ENCODE peak calls at places on chromosome 12, in seven cellular contexts. M is lung; B is CD8-positive, alpha-beta memory T cell; X is DND-41; L is CD4-positive, CD25-positive, alpha-beta regulatory T cell; D is aorta; U is lower lobe of right lung. W is an unnamed sample.

GRCh38 chr12:113049976-113050742 is 6.4 kb upstream of the DTX1 start:
- DNase-seq in M (no peak), B (no peak), X (no peak), L (no peak), D (no peak), U (no peak), W (no peak)

GRCh38 chr12:117309276-117309885 is 52.0 kb downstream of the NOS1 start:
- DNase-seq in M (no peak), B (no peak), X (no peak), L (no peak), D (no peak), U (no peak), W (no peak)

GRCh38 chr12:69410571-69410970 is 51.0 kb downstream of the YEATS4 start:
- DNase-seq in M (no peak), B (no peak), X (no peak), L (no peak), D (no peak), U (no peak), W (no peak)

GRCh38 chr12:115570271-115570777 is 707.2 kb downstream of the MED13L start:
- DNase-seq in M (no peak), B (no peak), X (no peak), L (no peak), D (no peak), U (no peak), W (no peak)

GRCh38 chr12:3700861-3701260 is 52.0 kb downstream of the CRACR2A start:
- DNase-seq in M (no peak), B (no peak), X (no peak), L (no peak), D (no peak), U (no peak), W (no peak)

GRCh38 chr12:66011731-66012130 is 118.8 kb downstream of the LLPH start:
- DNase-seq in M (no peak), B (no peak), X (no peak), L (no peak), D (no peak), U (no peak), W (no peak)

GRCh38 chr12:66399626-66399931 is 97.3 kb downstream of the HELB start:
- DNase-seq in M (no peak), B (no peak), X (no peak), L (no peak), D (no peak), U (no peak), W (no peak)

GRCh38 chr12:117035287-117035686 is 63.9 kb downstream of the TESC start:
- DNase-seq in M (no peak), B (no peak), X (no peak), L (no peak), D (peak; percentile 34), U (no peak), W (no peak)

GRCh38 chr12:29415111-29415510 is 34.1 kb upstream of the ERGIC2 start:
- DNase-seq in M (no peak), B (no peak), X (no peak), L (no peak), D (no peak), U (no peak), W (no peak)

GRCh38 chr12:57476162-57476992 is 3.3 kb downstream of the ARHGAP9 start:
- DNase-seq in M (no peak), B (peak; percentile 72), X (peak; percentile 38), L (peak; percentile 38), D (peak; percentile 81), U (peak; percentile 77), W (peak; percentile 41)

GRCh38 chr12:121494093-121494787 is 86.6 kb downstream of the KDM2B start:
- DNase-seq in M (peak; percentile 38), B (peak; percentile 26), X (peak; percentile 63), L (peak; percentile 37), D (peak; percentile 84), U (no peak), W (peak; percentile 46)

GRCh38 chr12:120230326-120230973 is 29.5 kb upstream of the RPLP0 start:
- DNase-seq in M (peak; percentile 56), B (no peak), X (no peak), L (no peak), D (no peak), U (peak; percentile 52), W (peak; percentile 51)

GRCh38 chr12:38697290-38697689 is 208.1 kb downstream of the CPNE8 start:
- DNase-seq in M (no peak), B (no peak), X (no peak), L (no peak), D (no peak), U (no peak), W (no peak)

GRCh38 chr12:27822076-27822712 is 42.2 kb upstream of the MANSC4 start:
- DNase-seq in M (no peak), B (peak; percentile 66), X (no peak), L (peak; percentile 40), D (no peak), U (no peak), W (no peak)

GRCh38 chr12:104643921-104644669 is 187.3 kb downstream of the CHST11 start:
- DNase-seq in M (no peak), B (no peak), X (peak; percentile 93), L (no peak), D (no peak), U (peak; percentile 61), W (peak; percentile 68)

GRCh38 chr12:123131879-123132402 is 18.9 kb downstream of the PITPNM2 start:
- DNase-seq in M (peak; percentile 61), B (peak; percentile 32), X (peak; percentile 81), L (peak; percentile 43), D (no peak), U (peak; percentile 69), W (peak; percentile 71)

GRCh38 chr12:131825146-131825892 is 2.9 kb upstream of the MMP17 start:
- DNase-seq in M (no peak), B (no peak), X (no peak), L (no peak), D (no peak), U (no peak), W (no peak)

GRCh38 chr12:123098780-123099179 is 52.1 kb downstream of the PITPNM2 start:
- DNase-seq in M (no peak), B (no peak), X (no peak), L (no peak), D (no peak), U (no peak), W (no peak)

GRCh38 chr12:105783983-105784947 is 354.5 kb downstream of the NUAK1 start:
- DNase-seq in M (no peak), B (no peak), X (no peak), L (no peak), D (no peak), U (no peak), W (no peak)

GRCh38 chr12:69688021-69688420 is 11.1 kb downstream of the BEST3 start:
- DNase-seq in M (no peak), B (no peak), X (no peak), L (no peak), D (no peak), U (no peak), W (no peak)

GRCh38 chr12:30847259-30847658 is 79.3 kb upstream of the TSPAN11 start:
- DNase-seq in M (no peak), B (peak; percentile 34), X (peak; percentile 11), L (no peak), D (no peak), U (no peak), W (no peak)

GRCh38 chr12:21893924-21894323 is 47.3 kb downstream of the ABCC9 start:
- DNase-seq in M (no peak), B (no peak), X (no peak), L (no peak), D (no peak), U (no peak), W (no peak)

GRCh38 chr12:110936367-110937103 is 16.2 kb upstream of the MYL2 start:
- DNase-seq in M (no peak), B (no peak), X (no peak), L (no peak), D (no peak), U (no peak), W (no peak)

GRCh38 chr12:66735275-66735674 is 56.4 kb upstream of the GRIP1 start:
- DNase-seq in M (no peak), B (no peak), X (no peak), L (no peak), D (no peak), U (no peak), W (no peak)

GRCh38 chr12:4243098-4243795 is 30.3 kb upstream of the CCND2 start:
- DNase-seq in M (no peak), B (no peak), X (no peak), L (no peak), D (no peak), U (no peak), W (no peak)

GRCh38 chr12:107584523-107584922 is 101.1 kb upstream of the PWP1 start:
- DNase-seq in M (no peak), B (no peak), X (no peak), L (no peak), D (no peak), U (no peak), W (no peak)
- H3K27ac ChIP-seq in M (no peak overlapping the region), B (no peak overlapping the region), X (no peak overlapping the region), L (no peak overlapping the region), D (no peak overlapping the region), U (no peak overlapping the region), W (no peak overlapping the region)

GRCh38 chr12:24944598-24944975 is 4.3 kb downstream of the BCAT1 start:
- DNase-seq in M (no peak), B (no peak), X (no peak), L (no peak), D (no peak), U (no peak), W (no peak)

GRCh38 chr12:24943947-24944597 is 4.8 kb downstream of the BCAT1 start:
- DNase-seq in M (no peak), B (no peak), X (no peak), L (no peak), D (no peak), U (no peak), W (no peak)

GRCh38 chr12:24945822-24946221 is 3.1 kb downstream of the BCAT1 start:
- DNase-seq in M (no peak), B (no peak), X (no peak), L (no peak), D (no peak), U (no peak), W (no peak)

GRCh38 chr12:24947541-24948451 is 1.1 kb downstream of the BCAT1 start:
- DNase-seq in M (no peak), B (no peak), X (no peak), L (no peak), D (no peak), U (no peak), W (no peak)

GRCh38 chr12:24945039-24945438 is 3.9 kb downstream of the BCAT1 start:
- DNase-seq in M (no peak), B (no peak), X (no peak), L (no peak), D (no peak), U (no peak), W (no peak)
- H3K36me3 ChIP-seq in M (no peaks in the 10 kb centered on the region), B (no peaks in the 10 kb centered on the region), X (peaks cover 26% of the 10 kb centered on the region), L (no peaks in the 10 kb centered on the region), D (no peaks in the 10 kb centered on the region), U (no peaks in the 10 kb centered on the region), W (no peaks in the 10 kb centered on the region)

GRCh38 chr12:109264095-109264942 is 44.8 kb downstream of the FOXN4 start:
- DNase-seq in M (peak; percentile 67), B (no peak), X (peak; percentile 52), L (no peak), D (peak; percentile 88), U (peak; percentile 74), W (peak; percentile 82)
- H3K27ac ChIP-seq in M (no peak overlapping the region), B (no peak overlapping the region), X (no peak overlapping the region), L (no peak overlapping the region), D (no peak overlapping the region), U (peak overlapping the region; percentile 48), W (peak overlapping the region; percentile 23)

DNA sequence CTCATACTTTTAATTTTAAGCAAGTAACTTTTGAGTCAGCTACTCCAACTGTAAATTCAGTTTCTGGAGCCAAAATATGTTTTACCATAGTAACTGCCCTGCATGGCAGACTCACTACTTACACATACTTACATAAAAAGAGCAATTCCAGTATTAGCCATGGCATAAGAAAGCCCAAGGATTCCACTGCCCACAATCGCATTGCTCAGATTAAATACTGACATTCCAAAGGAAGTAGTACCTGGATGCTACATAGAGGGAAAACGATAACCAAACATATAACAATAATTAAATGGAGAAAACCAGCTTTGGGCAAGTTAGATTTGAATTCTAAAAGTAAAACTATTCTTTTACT is 2.2 kb downstream of the SLC38A2 start:
- DNase-seq in M (no peak), B (no peak), X (no peak), L (no peak), D (no peak), U (no peak), W (no peak)
- H3K36me3 ChIP-seq in M (peaks cover 30% of the 10 kb centered on the region), B (peaks cover 39% of the 10 kb centered on the region), X (peaks cover 66% of the 10 kb centered on the region), L (peaks cover 56% of the 10 kb centered on the region), D (peaks cover 5% of the 10 kb centered on the region), U (peaks cover 58% of the 10 kb centered on the region), W (peaks cover 49% of the 10 kb centered on the region)

W was measured in stomach.